ENCODE peak calls at places on chromosomes 6 and 20, in five cellular contexts. One of them, this sample, is unnamed.
A peak's percentile ranks its signal among the peaks of the same experiment; 100 is the strongest.

GRCh38 chr20:9258891-9259290 is 190.0 kb downstream of the PLCB4 start:
- DNase-seq in NCI-H1417: no peak
- DNase-seq in Panc1: no peak
- DNase-seq in HuH-7.5: no peak
- DNase-seq in fibroblast of gingiva: no peak
- DNase-seq in this sample: no peak

GRCh38 chr6:25962368-25963127 is at the start of gene TRIM38:
- DNase-seq in Panc1: peak; percentile 33
- DNase-seq in NCI-H1417: no peak
- DNase-seq in HuH-7.5: no peak
- DNase-seq in fibroblast of gingiva: peak; percentile 94
- DNase-seq in this sample: peak; percentile 76

GRCh38 chr20:63919130-63919529 is 24.2 kb downstream of the DNAJC5 start:
- DNase-seq in NCI-H1417: no peak
- DNase-seq in fibroblast of gingiva: no peak
- DNase-seq in HuH-7.5: no peak
- DNase-seq in Panc1: no peak
- DNase-seq in this sample: no peak

GRCh38 chr20:33811763-33812672 is 870 bp downstream of the CHMP4B start:
- DNase-seq in Panc1: peak; percentile 33
- DNase-seq in NCI-H1417: peak; percentile 67
- DNase-seq in fibroblast of gingiva: peak; percentile 71
- DNase-seq in HuH-7.5: peak; percentile 59
- DNase-seq in this sample: no peak

GRCh38 chr6:88047510-88048150 is at the start of gene SPACA1:
- DNase-seq in HuH-7.5: no peak
- DNase-seq in fibroblast of gingiva: no peak
- DNase-seq in Panc1: no peak
- DNase-seq in NCI-H1417: no peak
- DNase-seq in this sample: no peak

GRCh38 chr6:27168108-27168507 is 79.4 kb upstream of the PRSS16 start:
- DNase-seq in fibroblast of gingiva: no peak
- DNase-seq in HuH-7.5: no peak
- DNase-seq in NCI-H1417: no peak
- DNase-seq in Panc1: no peak
- DNase-seq in this sample: no peak

GRCh38 chr20:32990426-32990825 is 13.8 kb downstream of the SUN5 start:
- DNase-seq in NCI-H1417: no peak
- DNase-seq in HuH-7.5: no peak
- DNase-seq in fibroblast of gingiva: no peak
- DNase-seq in Panc1: no peak
- DNase-seq in this sample: no peak

GRCh38 chr6:135496805-135497411 is 632 bp downstream of the AHI1 start:
- DNase-seq in HuH-7.5: no peak
- DNase-seq in fibroblast of gingiva: no peak
- DNase-seq in NCI-H1417: no peak
- DNase-seq in Panc1: no peak
- DNase-seq in this sample: no peak

GRCh38 chr20:15162061-15162740 is 824.8 kb upstream of the FLRT3 start:
- DNase-seq in NCI-H1417: no peak
- DNase-seq in HuH-7.5: no peak
- DNase-seq in Panc1: no peak
- DNase-seq in fibroblast of gingiva: no peak
- DNase-seq in this sample: no peak

GRCh38 chr6:110895907-110896608 is 21.5 kb downstream of the AMD1 start:
- DNase-seq in NCI-H1417: no peak
- DNase-seq in HuH-7.5: no peak
- DNase-seq in Panc1: no peak
- DNase-seq in fibroblast of gingiva: no peak
- DNase-seq in this sample: no peak

GRCh38 chr20:56885521-56885920 is 256.4 kb downstream of the TFAP2C start:
- DNase-seq in Panc1: no peak
- DNase-seq in HuH-7.5: no peak
- DNase-seq in NCI-H1417: no peak
- DNase-seq in fibroblast of gingiva: no peak
- DNase-seq in this sample: no peak

GRCh38 chr20:32227744-32228688 is 20.3 kb downstream of the POFUT1 start:
- DNase-seq in Panc1: no peak
- DNase-seq in HuH-7.5: peak; percentile 87
- DNase-seq in NCI-H1417: no peak
- DNase-seq in fibroblast of gingiva: no peak
- DNase-seq in this sample: no peak

GRCh38 chr6:40965046-40965445 is 74.0 kb downstream of the UNC5CL start:
- DNase-seq in NCI-H1417: no peak
- DNase-seq in fibroblast of gingiva: no peak
- DNase-seq in Panc1: no peak
- DNase-seq in HuH-7.5: no peak
- DNase-seq in this sample: no peak

GRCh38 chr20:43863821-43864544 is 50.7 kb upstream of the TOX2 start:
- DNase-seq in fibroblast of gingiva: peak; percentile 17
- DNase-seq in Panc1: no peak
- DNase-seq in HuH-7.5: no peak
- DNase-seq in NCI-H1417: no peak
- DNase-seq in this sample: no peak

GRCh38 chr6:138088307-138088744 is 18.9 kb downstream of the PERP start:
- DNase-seq in HuH-7.5: no peak
- DNase-seq in Panc1: peak; percentile 86
- DNase-seq in fibroblast of gingiva: peak; percentile 91
- DNase-seq in NCI-H1417: peak; percentile 95
- DNase-seq in this sample: no peak

GRCh38 chr6:127902933-127903332 is 2.1 kb upstream of the THEMIS start:
- DNase-seq in fibroblast of gingiva: no peak
- DNase-seq in NCI-H1417: no peak
- DNase-seq in HuH-7.5: no peak
- DNase-seq in Panc1: no peak
- DNase-seq in this sample: no peak

GRCh38 chr20:2141592-2142575 is 40.3 kb downstream of the STK35 start:
- DNase-seq in NCI-H1417: no peak
- DNase-seq in Panc1: no peak
- DNase-seq in fibroblast of gingiva: no peak
- DNase-seq in HuH-7.5: no peak
- DNase-seq in this sample: no peak

GRCh38 chr6:7008451-7008988 is 99.2 kb upstream of the RREB1 start:
- DNase-seq in NCI-H1417: no peak
- DNase-seq in Panc1: no peak
- DNase-seq in fibroblast of gingiva: no peak
- DNase-seq in HuH-7.5: no peak
- DNase-seq in this sample: no peak